ENCODE peak calls at places on chromosome 10, in nine cellular contexts. One of them, this sample, is unnamed.

GRCh38 chr10:129031233-129032150 is 435.5 kb upstream of the MGMT start:
- DNase-seq in breast epithelium: peak; percentile 37
- DNase-seq in pancreas: peak; percentile 20
- DNase-seq in CD8-positive, alpha-beta T cell: peak; percentile 76
- DNase-seq in tibial artery: no peak
- DNase-seq in right lobe of liver: peak; percentile 63
- DNase-seq in thoracic aorta: no peak
- DNase-seq in esophagus squamous epithelium: no peak
- DNase-seq in hepatocyte: peak; percentile 83
- DNase-seq in this sample: peak; percentile 43

GRCh38 chr10:98420786-98421185 is 5.8 kb upstream of the PYROXD2 start:
- DNase-seq in hepatocyte: no peak
- DNase-seq in tibial artery: peak; percentile 40
- DNase-seq in CD8-positive, alpha-beta T cell: peak; percentile 31
- DNase-seq in pancreas: no peak
- DNase-seq in esophagus squamous epithelium: no peak
- DNase-seq in right lobe of liver: peak; percentile 73
- DNase-seq in thoracic aorta: no peak
- DNase-seq in breast epithelium: no peak
- DNase-seq in this sample: no peak

GRCh38 chr10:34405611-34406462 is 409.3 kb downstream of the PARD3 start:
- DNase-seq in pancreas: no peak
- DNase-seq in esophagus squamous epithelium: no peak
- DNase-seq in thoracic aorta: no peak
- DNase-seq in right lobe of liver: no peak
- DNase-seq in tibial artery: no peak
- DNase-seq in CD8-positive, alpha-beta T cell: no peak
- DNase-seq in breast epithelium: no peak
- DNase-seq in hepatocyte: no peak
- DNase-seq in this sample: no peak

GRCh38 chr10:55098452-55098851 is 297.4 kb upstream of the PCDH15 start:
- DNase-seq in breast epithelium: no peak
- DNase-seq in CD8-positive, alpha-beta T cell: no peak
- DNase-seq in esophagus squamous epithelium: no peak
- DNase-seq in thoracic aorta: no peak
- DNase-seq in hepatocyte: no peak
- DNase-seq in right lobe of liver: no peak
- DNase-seq in tibial artery: no peak
- DNase-seq in pancreas: no peak
- DNase-seq in this sample: no peak

GRCh38 chr10:103373544-103373943 is 5.8 kb downstream of the TAF5 start:
- DNase-seq in tibial artery: no peak
- DNase-seq in pancreas: no peak
- DNase-seq in CD8-positive, alpha-beta T cell: no peak
- DNase-seq in right lobe of liver: no peak
- DNase-seq in esophagus squamous epithelium: no peak
- DNase-seq in hepatocyte: no peak
- DNase-seq in breast epithelium: no peak
- DNase-seq in thoracic aorta: no peak
- DNase-seq in this sample: no peak

GRCh38 chr10:78716034-78716660 is 352.6 kb upstream of the ZMIZ1 start:
- DNase-seq in right lobe of liver: no peak
- DNase-seq in hepatocyte: no peak
- DNase-seq in breast epithelium: no peak
- DNase-seq in tibial artery: no peak
- DNase-seq in esophagus squamous epithelium: no peak
- DNase-seq in CD8-positive, alpha-beta T cell: no peak
- DNase-seq in thoracic aorta: no peak
- DNase-seq in pancreas: no peak
- DNase-seq in this sample: no peak

GRCh38 chr10:22133640-22134624 is 83.9 kb downstream of the EBLN1 start:
- DNase-seq in pancreas: no peak
- DNase-seq in breast epithelium: no peak
- DNase-seq in right lobe of liver: no peak
- DNase-seq in hepatocyte: peak; percentile 16
- DNase-seq in thoracic aorta: no peak
- DNase-seq in tibial artery: no peak
- DNase-seq in esophagus squamous epithelium: no peak
- DNase-seq in CD8-positive, alpha-beta T cell: no peak
- DNase-seq in this sample: no peak

GRCh38 chr10:1882728-1883127 is 145.4 kb upstream of the ADARB2 start:
- DNase-seq in breast epithelium: no peak
- DNase-seq in hepatocyte: no peak
- DNase-seq in tibial artery: no peak
- DNase-seq in CD8-positive, alpha-beta T cell: no peak
- DNase-seq in thoracic aorta: no peak
- DNase-seq in pancreas: no peak
- DNase-seq in esophagus squamous epithelium: no peak
- DNase-seq in right lobe of liver: no peak
- DNase-seq in this sample: no peak

GRCh38 chr10:36094091-36094490 is 452.0 kb upstream of the FZD8 start:
- DNase-seq in esophagus squamous epithelium: no peak
- DNase-seq in pancreas: no peak
- DNase-seq in thoracic aorta: no peak
- DNase-seq in CD8-positive, alpha-beta T cell: no peak
- DNase-seq in breast epithelium: no peak
- DNase-seq in right lobe of liver: no peak
- DNase-seq in tibial artery: no peak
- DNase-seq in hepatocyte: no peak
- DNase-seq in this sample: no peak

GRCh38 chr10:13224210-13224995 is 9.8 kb downstream of the UCMA start:
- DNase-seq in tibial artery: peak; percentile 7
- DNase-seq in thoracic aorta: no peak
- DNase-seq in breast epithelium: no peak
- DNase-seq in hepatocyte: no peak
- DNase-seq in right lobe of liver: no peak
- DNase-seq in esophagus squamous epithelium: no peak
- DNase-seq in CD8-positive, alpha-beta T cell: no peak
- DNase-seq in pancreas: no peak
- DNase-seq in this sample: no peak

GRCh38 chr10:80498833-80499671 is 38.6 kb upstream of the SH2D4B start:
- DNase-seq in right lobe of liver: peak; percentile 94
- DNase-seq in thoracic aorta: peak; percentile 83
- DNase-seq in esophagus squamous epithelium: peak; percentile 59
- DNase-seq in breast epithelium: peak; percentile 90
- DNase-seq in CD8-positive, alpha-beta T cell: no peak
- DNase-seq in hepatocyte: peak; percentile 94
- DNase-seq in tibial artery: peak; percentile 93
- DNase-seq in pancreas: peak; percentile 90
- DNase-seq in this sample: peak; percentile 88

GRCh38 chr10:114593816-114594468 is 64.1 kb downstream of the ABLIM1 start:
- DNase-seq in tibial artery: no peak
- DNase-seq in hepatocyte: no peak
- DNase-seq in CD8-positive, alpha-beta T cell: no peak
- DNase-seq in right lobe of liver: no peak
- DNase-seq in breast epithelium: no peak
- DNase-seq in esophagus squamous epithelium: no peak
- DNase-seq in pancreas: no peak
- DNase-seq in thoracic aorta: no peak
- DNase-seq in this sample: no peak

GRCh38 chr10:17220652-17221100 is 7.4 kb upstream of the VIM start:
- DNase-seq in CD8-positive, alpha-beta T cell: no peak
- DNase-seq in thoracic aorta: no peak
- DNase-seq in right lobe of liver: no peak
- DNase-seq in hepatocyte: no peak
- DNase-seq in tibial artery: no peak
- DNase-seq in pancreas: no peak
- DNase-seq in breast epithelium: no peak
- DNase-seq in esophagus squamous epithelium: no peak
- DNase-seq in this sample: no peak

GRCh38 chr10:87861953-87862643 is 1.2 kb downstream of the KLLN start:
- DNase-seq in esophagus squamous epithelium: peak; percentile 92
- DNase-seq in hepatocyte: peak; percentile 98
- DNase-seq in thoracic aorta: peak; percentile 90
- DNase-seq in tibial artery: peak; percentile 99
- DNase-seq in breast epithelium: peak; percentile 93
- DNase-seq in CD8-positive, alpha-beta T cell: peak; percentile 96
- DNase-seq in right lobe of liver: peak; percentile 97
- DNase-seq in pancreas: peak; percentile 97
- DNase-seq in this sample: peak; percentile 98

GRCh38 chr10:87861034-87861433 is 2.3 kb downstream of the KLLN start:
- DNase-seq in pancreas: no peak
- DNase-seq in CD8-positive, alpha-beta T cell: no peak
- DNase-seq in esophagus squamous epithelium: no peak
- DNase-seq in right lobe of liver: no peak
- DNase-seq in thoracic aorta: no peak
- DNase-seq in tibial artery: no peak
- DNase-seq in breast epithelium: no peak
- DNase-seq in hepatocyte: peak; percentile 19
- DNase-seq in this sample: no peak

GRCh38 chr10:87863102-87863943 is at the start of the genes KLLN and PTEN:
- DNase-seq in thoracic aorta: peak; percentile 64
- DNase-seq in hepatocyte: peak; percentile 95
- DNase-seq in tibial artery: peak; percentile 93
- DNase-seq in breast epithelium: peak; percentile 79
- DNase-seq in CD8-positive, alpha-beta T cell: peak; percentile 87
- DNase-seq in esophagus squamous epithelium: peak; percentile 76
- DNase-seq in pancreas: peak; percentile 87
- DNase-seq in right lobe of liver: peak; percentile 91
- DNase-seq in this sample: peak; percentile 92

GRCh38 chr10:87861566-87861952 is 1.8 kb downstream of the KLLN start:
- DNase-seq in right lobe of liver: peak; percentile 92
- DNase-seq in hepatocyte: peak; percentile 87
- DNase-seq in thoracic aorta: peak; percentile 65
- DNase-seq in breast epithelium: peak; percentile 60
- DNase-seq in CD8-positive, alpha-beta T cell: no peak
- DNase-seq in esophagus squamous epithelium: no peak
- DNase-seq in pancreas: peak; percentile 83
- DNase-seq in tibial artery: peak; percentile 87
- DNase-seq in this sample: peak; percentile 79

DNA sequence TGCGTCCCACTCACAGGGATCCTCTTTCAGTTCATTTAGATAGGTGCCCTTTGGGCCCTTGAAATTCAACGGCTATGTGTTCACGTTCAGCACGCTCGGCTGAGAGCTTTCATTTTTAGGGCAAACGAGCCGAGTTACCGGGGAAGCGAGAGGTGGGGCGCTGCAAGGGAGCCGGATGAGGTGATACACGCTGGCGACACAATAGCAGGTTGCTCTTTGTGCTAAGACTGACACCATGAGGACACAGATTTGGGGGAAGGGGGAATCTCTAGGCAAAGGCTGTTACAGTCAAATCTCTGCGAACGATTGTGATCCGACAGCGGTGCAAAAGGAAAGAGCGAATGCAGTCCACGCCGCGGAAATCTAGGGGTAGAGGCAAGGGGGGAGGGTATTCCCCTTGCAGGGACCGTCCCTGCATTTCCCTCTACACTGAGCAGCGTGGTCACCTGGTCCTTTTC is 660 bp downstream of the KLLN start:
- DNase-seq in right lobe of liver: no peak
- DNase-seq in CD8-positive, alpha-beta T cell: no peak
- DNase-seq in hepatocyte: no peak
- DNase-seq in tibial artery: no peak
- DNase-seq in thoracic aorta: no peak
- DNase-seq in esophagus squamous epithelium: no peak
- DNase-seq in pancreas: no peak
- DNase-seq in breast epithelium: peak; percentile 43
- DNase-seq in this sample: no peak
- TF ChIP-seq CTCF in right lobe of liver: no peak
- TF ChIP-seq CTCF in CD8-positive, alpha-beta T cell: no peak
- TF ChIP-seq CTCF in hepatocyte: no peak
- TF ChIP-seq CTCF in tibial artery: no peak
- TF ChIP-seq CTCF in thoracic aorta: no peak
- TF ChIP-seq CTCF in esophagus squamous epithelium: no peak
- TF ChIP-seq CTCF in pancreas: no peak
- TF ChIP-seq CTCF in breast epithelium: no peak
- TF ChIP-seq CTCF in this sample: no peak

DNA sequence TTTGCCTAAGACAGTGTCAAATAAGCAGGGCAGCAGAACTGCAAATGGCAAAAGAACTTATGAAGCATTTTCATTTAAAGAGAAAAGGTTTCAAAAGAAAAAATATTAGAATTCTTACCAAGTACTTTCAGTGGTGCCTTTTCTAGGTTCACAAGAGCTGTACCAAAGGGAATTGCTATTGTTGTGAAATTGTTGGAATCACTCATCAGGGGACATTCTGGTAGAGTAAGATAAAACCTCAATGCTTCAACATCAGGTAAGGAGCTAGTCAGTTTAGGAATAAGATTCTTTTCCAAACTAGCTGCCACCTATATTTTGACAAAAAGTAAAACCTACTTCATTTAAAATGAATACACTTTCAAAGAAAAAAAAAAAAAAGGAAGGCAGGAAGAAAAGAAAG is 85.0 kb downstream of the HERC4 start:
- DNase-seq in thoracic aorta: no peak
- DNase-seq in esophagus squamous epithelium: no peak
- DNase-seq in tibial artery: no peak
- DNase-seq in hepatocyte: no peak
- DNase-seq in CD8-positive, alpha-beta T cell: no peak
- DNase-seq in pancreas: no peak
- DNase-seq in right lobe of liver: no peak
- DNase-seq in breast epithelium: no peak
- DNase-seq in this sample: no peak
- H3K4me3 ChIP-seq in thoracic aorta: no peak overlapping the region
- H3K4me3 ChIP-seq in esophagus squamous epithelium: no peak overlapping the region
- H3K4me3 ChIP-seq in tibial artery: no peak overlapping the region
- H3K4me3 ChIP-seq in hepatocyte: no peak overlapping the region
- H3K4me3 ChIP-seq in CD8-positive, alpha-beta T cell: no peak overlapping the region
- H3K4me3 ChIP-seq in pancreas: no peak overlapping the region
- H3K4me3 ChIP-seq in right lobe of liver: no peak overlapping the region
- H3K4me3 ChIP-seq in breast epithelium: no peak overlapping the region
- H3K4me3 ChIP-seq in this sample: no peak overlapping the region

DNA sequence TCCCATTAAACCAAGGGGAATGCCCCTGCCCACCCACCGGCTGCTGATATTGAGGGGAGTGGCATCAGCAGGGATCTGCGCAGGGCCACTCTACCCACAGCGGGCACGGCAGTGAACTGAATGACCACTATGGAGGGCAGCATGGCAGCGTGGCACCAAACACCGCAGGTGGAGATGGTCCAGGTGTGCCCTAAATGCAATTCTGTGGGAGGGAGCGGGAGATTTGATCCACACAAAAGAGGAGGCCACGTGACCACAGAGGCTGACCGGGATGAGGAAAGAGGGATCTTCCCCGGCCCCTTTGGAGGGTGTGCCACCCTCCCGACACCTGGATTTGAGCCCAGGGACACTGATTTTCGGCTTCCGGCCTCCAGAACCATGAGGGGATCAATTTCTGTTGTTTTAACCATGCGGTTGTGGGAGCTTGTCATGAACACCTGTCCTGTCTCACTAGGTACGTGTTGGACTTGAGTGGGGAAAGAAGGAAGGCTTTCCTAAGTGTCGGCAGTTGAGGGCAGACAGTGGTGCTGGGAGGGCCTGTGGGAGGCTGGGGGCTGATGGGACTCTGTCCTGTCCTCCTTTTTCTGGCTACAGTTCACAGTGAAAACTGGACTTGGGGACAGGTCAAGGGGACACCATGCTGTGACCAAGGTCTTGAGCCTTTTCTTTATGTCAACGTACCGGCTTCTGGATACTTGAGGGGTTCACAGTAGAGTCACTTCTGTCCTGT is 66.1 kb downstream of the CFAP46 start:
- DNase-seq in thoracic aorta: no peak
- DNase-seq in tibial artery: peak; percentile 40
- DNase-seq in CD8-positive, alpha-beta T cell: no peak
- DNase-seq in hepatocyte: no peak
- DNase-seq in esophagus squamous epithelium: no peak
- DNase-seq in breast epithelium: no peak
- DNase-seq in right lobe of liver: peak; percentile 6
- DNase-seq in pancreas: no peak
- DNase-seq in this sample: no peak
- H3K4me1 ChIP-seq in thoracic aorta: no peaks in the 10 kb centered on the region
- H3K4me1 ChIP-seq in tibial artery: no peaks in the 10 kb centered on the region
- H3K4me1 ChIP-seq in CD8-positive, alpha-beta T cell: no peaks in the 10 kb centered on the region
- H3K4me1 ChIP-seq in hepatocyte: no peaks in the 10 kb centered on the region
- H3K4me1 ChIP-seq in esophagus squamous epithelium: no peaks in the 10 kb centered on the region
- H3K4me1 ChIP-seq in breast epithelium: no peaks in the 10 kb centered on the region
- H3K4me1 ChIP-seq in right lobe of liver: no peaks in the 10 kb centered on the region
- H3K4me1 ChIP-seq in pancreas: no peaks in the 10 kb centered on the region
- H3K4me1 ChIP-seq in this sample: no peaks in the 10 kb centered on the region

GRCh38 chr10:124384142-124384541 is 34.6 kb downstream of the OAT start:
- DNase-seq in esophagus squamous epithelium: no peak
- DNase-seq in pancreas: no peak
- DNase-seq in thoracic aorta: no peak
- DNase-seq in right lobe of liver: no peak
- DNase-seq in breast epithelium: no peak
- DNase-seq in hepatocyte: no peak
- DNase-seq in CD8-positive, alpha-beta T cell: no peak
- DNase-seq in tibial artery: peak; percentile 70
- DNase-seq in this sample: no peak
- TF ChIP-seq CTCF in esophagus squamous epithelium: no peak
- TF ChIP-seq CTCF in pancreas: no peak
- TF ChIP-seq CTCF in thoracic aorta: no peak
- TF ChIP-seq CTCF in right lobe of liver: no peak
- TF ChIP-seq CTCF in breast epithelium: no peak
- TF ChIP-seq CTCF in hepatocyte: no peak
- TF ChIP-seq CTCF in CD8-positive, alpha-beta T cell: no peak
- TF ChIP-seq CTCF in tibial artery: no peak
- TF ChIP-seq CTCF in this sample: no peak

This sample was measured in transverse colon.